ENCODE peak calls at places on chromosome 20, in eight cellular contexts. N, B, D, F, R, A, Y and P are unnamed samples.

GRCh38 chr20:14415492-14415891 is 78.1 kb upstream of the FLRT3 start:
- DNase-seq in N (no peak), B (no peak), D (no peak), F (no peak), R (no peak), A (no peak), Y (no peak), P (no peak)

GRCh38 chr20:45470262-45470931 is 844 bp downstream of the WFDC2 start:
- DNase-seq in N (no peak), B (no peak), D (no peak), F (peak; percentile 90), R (no peak), A (peak; percentile 67), Y (peak; percentile 16), P (peak; percentile 51)

GRCh38 chr20:17771206-17772004 is 71.6 kb downstream of the BANF2 start:
- DNase-seq in N (no peak), B (no peak), D (no peak), F (peak; percentile 82), R (no peak), A (no peak), Y (no peak), P (no peak)

GRCh38 chr20:1803216-1804128 is 91.7 kb upstream of the SIRPA start:
- DNase-seq in N (no peak), B (peak; percentile 71), D (no peak), F (peak; percentile 85), R (no peak), A (peak; percentile 71), Y (peak; percentile 67), P (peak; percentile 81)

GRCh38 chr20:4113996-4114603 is 98.7 kb upstream of the RNF24 start:
- DNase-seq in N (no peak), B (no peak), D (no peak), F (no peak), R (no peak), A (peak; percentile 50), Y (no peak), P (no peak)

GRCh38 chr20:38179846-38180245 is 14.8 kb upstream of the TGM2 start:
- DNase-seq in N (no peak), B (no peak), D (no peak), F (no peak), R (no peak), A (no peak), Y (no peak), P (no peak)

GRCh38 chr20:36815454-36816091 is 42.0 kb upstream of the DSN1 start:
- DNase-seq in N (no peak), B (no peak), D (no peak), F (no peak), R (no peak), A (no peak), Y (no peak), P (no peak)

GRCh38 chr20:41249781-41250281 is 67.7 kb downstream of the ZHX3 start:
- DNase-seq in N (peak; percentile 21), B (no peak), D (no peak), F (no peak), R (no peak), A (no peak), Y (peak; percentile 82), P (peak; percentile 58)

GRCh38 chr20:23533161-23533560 is 35.1 kb downstream of the CST9L start:
- DNase-seq in N (no peak), B (no peak), D (no peak), F (no peak), R (no peak), A (no peak), Y (no peak), P (no peak)

GRCh38 chr20:19735446-19735845 is 22.6 kb upstream of the RIN2 start:
- DNase-seq in N (peak; percentile 40), B (peak; percentile 88), D (peak; percentile 56), F (no peak), R (no peak), A (peak; percentile 72), Y (peak; percentile 92), P (no peak)

GRCh38 chr20:61442718-61443117 is 190.7 kb downstream of the CDH4 start:
- DNase-seq in N (no peak), B (no peak), D (no peak), F (no peak), R (no peak), A (no peak), Y (no peak), P (no peak)

GRCh38 chr20:53869466-53870258 is 200.7 kb downstream of the BCAS1 start:
- DNase-seq in N (no peak), B (peak; percentile 65), D (peak; percentile 33), F (no peak), R (no peak), A (peak; percentile 43), Y (peak; percentile 86), P (peak; percentile 62)

GRCh38 chr20:9081423-9081966 is 12.6 kb downstream of the PLCB4 start:
- DNase-seq in N (peak; percentile 31), B (no peak), D (no peak), F (no peak), R (no peak), A (no peak), Y (no peak), P (no peak)

GRCh38 chr20:1881240-1881835 is 13.9 kb upstream of the SIRPA start:
- DNase-seq in N (no peak), B (no peak), D (no peak), F (no peak), R (no peak), A (no peak), Y (no peak), P (no peak)

GRCh38 chr20:38012332-38012731 is 20.9 kb downstream of the TTI1 start:
- DNase-seq in N (no peak), B (no peak), D (no peak), F (no peak), R (no peak), A (no peak), Y (no peak), P (no peak)

GRCh38 chr20:17613328-17614175 is 43.7 kb downstream of the DSTN start:
- DNase-seq in N (no peak), B (peak; percentile 66), D (no peak), F (peak; percentile 64), R (no peak), A (peak; percentile 16), Y (no peak), P (no peak)

GRCh38 chr20:40361916-40362315 is 327.1 kb downstream of the MAFB start:
- DNase-seq in N (no peak), B (no peak), D (no peak), F (no peak), R (no peak), A (no peak), Y (no peak), P (no peak)

GRCh38 chr20:34883809-34884208 is 7.4 kb downstream of the ACSS2 start:
- DNase-seq in N (no peak), B (no peak), D (no peak), F (no peak), R (no peak), A (no peak), Y (no peak), P (no peak)

DNA sequence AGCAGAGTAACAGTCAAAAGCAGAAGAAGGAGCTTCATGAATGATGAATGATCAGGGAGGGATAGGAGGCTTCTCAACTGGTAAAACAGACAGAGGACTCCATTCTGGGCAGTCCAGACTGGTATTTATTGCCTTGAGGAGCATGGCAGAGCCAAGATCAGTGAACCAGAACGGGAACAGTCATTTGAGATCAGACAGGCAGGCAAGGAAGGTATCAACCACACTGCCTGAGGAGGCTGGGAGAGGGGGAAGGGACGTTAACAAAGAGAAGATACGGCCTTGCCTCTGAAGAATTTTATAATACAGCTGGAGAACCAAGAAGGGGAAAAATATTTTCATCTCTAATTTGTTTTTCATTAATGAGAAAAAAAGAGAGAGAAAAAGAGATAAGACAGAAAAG is at the start of gene DEFB121:
- DNase-seq in N (no peak), B (no peak), D (no peak), F (no peak), R (no peak), A (no peak), Y (no peak), P (no peak)
- TF ChIP-seq CTCF in N (no peak), B (no peak), D (no peak), F (no peak), R (no peak), A (no peak), Y (no peak), P (no peak)

DNA sequence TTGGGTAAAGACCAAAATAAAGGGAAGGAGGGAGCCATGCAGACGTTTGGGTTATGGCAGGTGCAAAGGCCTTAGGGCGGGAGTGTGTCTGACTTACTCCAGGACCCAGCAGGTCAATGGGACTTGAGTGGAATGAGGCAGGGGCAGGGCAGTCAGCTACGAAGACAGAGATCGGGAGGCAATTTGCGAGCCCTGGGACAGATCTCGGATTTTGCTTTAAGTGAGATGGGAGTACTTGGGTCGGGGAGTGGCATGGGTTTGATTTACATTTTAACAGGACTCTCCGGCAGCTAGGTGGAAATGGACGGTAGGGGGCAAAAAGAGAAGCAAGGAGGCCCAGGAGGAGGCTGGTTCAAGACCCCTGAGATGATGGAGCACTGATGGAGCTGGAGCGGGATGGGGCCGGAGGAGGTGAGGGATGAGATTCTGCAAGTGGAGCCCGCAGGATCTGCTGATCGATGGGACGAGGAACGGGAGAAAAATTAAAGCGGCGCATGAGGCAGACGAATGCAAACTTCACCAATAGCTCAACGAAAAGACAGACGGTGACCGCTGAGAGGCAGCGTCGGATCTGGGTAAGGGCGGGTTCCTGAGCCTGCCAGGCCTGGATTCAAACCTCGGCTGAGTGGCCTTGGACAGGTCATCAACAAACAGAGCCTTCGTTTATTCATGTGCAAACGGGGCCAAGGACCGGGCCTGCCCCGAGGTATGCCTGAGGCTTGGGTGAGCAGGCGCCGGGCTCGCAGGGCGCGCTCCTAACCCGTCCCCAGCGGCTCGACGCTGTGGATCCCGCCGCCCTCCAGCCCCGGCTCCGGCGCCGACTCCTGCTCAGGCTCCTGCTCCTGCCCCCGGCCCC is 774 bp upstream of the RBCK1 start:
- DNase-seq in N (peak; percentile 30), B (peak; percentile 81), D (peak; percentile 30), F (peak; percentile 91), R (no peak), A (peak; percentile 81), Y (peak; percentile 75), P (peak; percentile 73)
- TF ChIP-seq CTCF in N (peak; percentile 43), B (no peak), D (no peak), F (peak; percentile 27), R (peak; percentile 27), A (peak; percentile 48), Y (peak; percentile 27), P (no peak)

DNA sequence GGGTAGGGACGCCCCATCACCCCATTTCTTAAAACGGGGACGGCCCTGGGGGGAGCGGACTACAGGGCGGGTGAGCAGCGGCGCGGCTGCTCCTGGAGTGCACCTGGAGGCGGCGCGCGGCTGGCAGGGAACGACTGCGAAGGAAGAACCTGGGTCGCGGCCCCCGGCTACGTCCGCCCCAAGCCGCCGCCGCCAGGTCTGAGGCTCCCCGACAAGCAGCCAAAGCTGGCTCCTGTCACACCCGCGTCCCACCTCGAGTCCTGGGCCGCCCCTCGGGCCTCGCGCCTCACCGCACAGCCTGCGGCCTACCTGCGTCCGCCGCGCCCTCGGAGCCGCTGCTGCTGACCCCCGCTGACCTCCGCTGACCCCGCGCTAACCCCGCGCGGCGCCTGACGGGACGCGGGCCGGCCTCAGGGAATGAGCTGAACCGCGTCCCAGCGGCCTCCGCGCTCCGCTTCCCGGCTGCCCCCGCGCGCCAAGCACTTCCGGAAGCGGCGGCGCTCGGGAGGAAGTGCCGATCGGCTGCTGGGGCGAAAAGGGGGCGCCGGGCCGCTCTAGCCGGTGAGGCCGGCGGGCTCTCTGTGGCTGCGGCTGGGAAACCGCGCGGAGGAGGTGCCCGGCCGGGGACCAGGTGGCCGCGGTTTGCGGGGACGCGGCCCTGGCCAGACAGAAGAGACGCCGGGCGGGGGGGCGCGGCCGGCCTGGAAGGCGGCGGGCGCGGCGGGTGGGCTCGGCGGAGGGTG is at the start of the genes ARFRP1 and ZGPAT:
- DNase-seq in N (no peak), B (peak; percentile 85), D (peak; percentile 79), F (peak; percentile 96), R (no peak), A (peak; percentile 94), Y (peak; percentile 79), P (peak; percentile 85)
- TF ChIP-seq CTCF in N (no peak), B (no peak), D (no peak), F (no peak), R (no peak), A (no peak), Y (no peak), P (no peak)

GRCh38 chr20:25553819-25554296 is 31.5 kb downstream of the NINL start:
- DNase-seq in N (peak; percentile 63), B (no peak), D (no peak), F (no peak), R (no peak), A (no peak), Y (peak; percentile 66), P (no peak)
- TF ChIP-seq CTCF in N (no peak), B (no peak), D (no peak), F (no peak), R (no peak), A (no peak), Y (no peak), P (no peak)